ENCODE peak calls at places on chromosome 11, in five cellular contexts. H is GM12865, J is ovary, U is psoas muscle, B is OCI-LY7. Y is an unnamed sample.

GRCh38 chr11:74490945-74491344 is 2.6 kb downstream of the LIPT2 start:
- DNase-seq in B (no peak), H (no peak), U (no peak), J (no peak), Y (no peak)

GRCh38 chr11:120667281-120667680 is 155.7 kb downstream of the GRIK4 start:
- DNase-seq in H (peak), U (no peak), B (no peak), J (peak), Y (peak)

GRCh38 chr11:47443028-47443700 is 5.8 kb downstream of the RAPSN start:
- DNase-seq in J (no peak), H (no peak), B (peak), U (no peak), Y (peak)

GRCh38 chr11:46475041-46475925 is 83.7 kb upstream of the CHRM4 start:
- DNase-seq in B (no peak), H (no peak), U (no peak), J (no peak), Y (no peak)

GRCh38 chr11:121687961-121688566 is 235.3 kb upstream of the SORL1-AS1 start:
- DNase-seq in H (no peak), J (no peak), B (no peak), U (no peak), Y (no peak)

GRCh38 chr11:94151903-94152677 is 23.4 kb downstream of the PANX1 start:
- DNase-seq in H (no peak), J (no peak), U (peak), B (no peak), Y (peak)

GRCh38 chr11:76629853-76630599 is 40.5 kb downstream of the LRRC32 start:
- DNase-seq in U (peak), H (no peak), B (no peak), J (peak), Y (peak)

GRCh38 chr11:86182976-86183584 is 61.5 kb upstream of the EED start:
- DNase-seq in U (no peak), H (peak), B (peak), J (no peak), Y (peak)

GRCh38 chr11:22432331-22433065 is 94.3 kb downstream of the SLC17A6 start:
- DNase-seq in B (no peak), J (peak), U (peak), H (no peak), Y (peak)

GRCh38 chr11:58671946-58672345 is 49.5 kb downstream of the CNTF start:
- DNase-seq in B (no peak), U (no peak), H (no peak), J (no peak), Y (no peak)

GRCh38 chr11:94968334-94968958 is 4.9 kb downstream of the CWC15 start:
- DNase-seq in U (no peak), B (peak), H (no peak), J (no peak), Y (no peak)

GRCh38 chr11:111691176-111691575 is 75.0 kb downstream of the PPP2R1B start:
- DNase-seq in B (no peak), J (no peak), H (no peak), U (no peak), Y (no peak)

GRCh38 chr11:83008581-83008923 is 63.1 kb downstream of the RAB30 start:
- DNase-seq in U (no peak), J (no peak), H (no peak), B (no peak), Y (no peak)

GRCh38 chr11:134266841-134267251 is 9.3 kb upstream of the GLB1L3 start:
- DNase-seq in H (no peak), J (no peak), B (no peak), U (no peak), Y (no peak)

GRCh38 chr11:118670063-118670462 is 9.4 kb downstream of the TREH start:
- DNase-seq in U (no peak), H (no peak), J (no peak), B (no peak), Y (no peak)

GRCh38 chr11:29159552-29160465 is 857.0 kb downstream of the KCNA4 start:
- DNase-seq in B (peak), J (no peak), U (no peak), H (peak), Y (peak)

GRCh38 chr11:662689-663274 is 25.7 kb downstream of the DRD4 start:
- DNase-seq in H (peak), J (peak), U (peak), B (peak), Y (peak)

GRCh38 chr11:124207102-124207792 is 24.1 kb downstream of the OR10D3 start:
- DNase-seq in U (no peak), H (no peak), J (no peak), B (no peak), Y (no peak)

GRCh38 chr11:69449320-69450063 is 32.0 kb upstream of the LINC01488 start:
- DNase-seq in J (peak), H (no peak), B (no peak), U (peak), Y (no peak)

GRCh38 chr11:77515063-77515462 is 41.2 kb upstream of the PAK1 start:
- DNase-seq in B (no peak), U (no peak), J (no peak), H (no peak), Y (no peak)

GRCh38 chr11:61730222-61730994 is 22.0 kb upstream of the MYRF start:
- DNase-seq in U (no peak), H (no peak), B (no peak), J (no peak), Y (no peak)

DNA sequence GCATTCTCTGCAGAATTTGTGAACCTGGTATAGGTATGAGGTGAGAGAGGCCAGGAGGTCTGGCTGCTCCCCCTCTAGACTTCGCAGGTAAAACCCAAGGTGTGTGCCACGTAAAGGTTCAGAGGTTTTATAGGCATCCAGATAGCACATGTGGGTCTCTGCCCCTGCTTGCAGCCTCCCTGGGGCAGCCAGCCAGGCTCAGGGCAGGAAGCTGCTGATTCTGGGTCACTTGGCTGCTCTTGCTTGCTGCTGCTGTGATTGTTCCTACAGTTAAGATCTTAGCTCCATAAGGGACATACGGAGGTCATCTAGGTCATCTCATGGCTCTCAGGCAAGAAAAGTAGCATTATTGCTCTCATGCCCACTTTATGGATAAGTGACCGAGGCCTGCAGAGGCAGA is 30.2 kb downstream of the ZBTB16 start:
- DNase-seq in J (no peak), B (no peak), U (no peak), H (no peak), Y (no peak)
- TF ChIP-seq CTCF in J (no peak), B (no peak), U (no peak), H (no peak), Y (no peak)

GRCh38 chr11:32870676-32871075 is 21.9 kb upstream of the QSER1 start:
- DNase-seq in B (peak), H (peak), J (no peak), U (no peak), Y (peak)
- TF ChIP-seq CTCF in B (peak), H (peak), J (no peak), U (peak), Y (no peak)

DNA sequence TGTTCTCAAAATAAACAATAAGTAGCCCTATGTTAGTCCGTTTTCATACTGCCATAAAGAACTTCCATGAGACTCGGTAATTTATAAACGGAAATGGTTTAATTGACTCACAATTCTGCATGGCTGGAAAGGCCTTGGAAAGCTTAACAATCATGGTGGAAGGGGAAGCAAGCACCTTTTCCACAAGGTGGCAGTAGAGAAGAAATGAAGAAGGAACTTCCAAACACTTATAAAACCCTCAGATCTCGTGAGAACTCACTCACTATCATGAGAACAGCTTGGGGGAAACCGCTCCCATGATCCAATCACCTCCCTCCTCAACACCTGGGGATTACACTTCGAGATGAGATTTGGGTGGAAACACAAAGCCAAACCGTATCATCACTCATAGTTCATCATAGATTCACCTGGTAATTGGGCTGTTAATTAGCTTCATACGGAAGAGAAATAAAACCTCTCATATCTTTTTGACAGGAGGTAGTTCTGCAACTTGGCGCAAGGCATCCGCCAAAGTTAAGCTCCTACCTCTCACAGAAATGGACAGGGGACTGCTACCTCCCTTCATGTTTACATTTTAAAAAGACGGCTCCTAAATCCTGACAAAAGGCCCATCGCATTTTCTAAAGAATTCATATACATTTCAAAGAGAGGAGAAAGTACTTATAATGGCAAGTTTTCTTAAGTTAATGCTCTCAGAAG is 49.0 kb downstream of the MUC15 start:
- DNase-seq in H (peak), J (no peak), U (no peak), B (peak), Y (no peak)
- TF ChIP-seq CTCF in H (peak), J (no peak), U (no peak), B (peak), Y (no peak)

DNA sequence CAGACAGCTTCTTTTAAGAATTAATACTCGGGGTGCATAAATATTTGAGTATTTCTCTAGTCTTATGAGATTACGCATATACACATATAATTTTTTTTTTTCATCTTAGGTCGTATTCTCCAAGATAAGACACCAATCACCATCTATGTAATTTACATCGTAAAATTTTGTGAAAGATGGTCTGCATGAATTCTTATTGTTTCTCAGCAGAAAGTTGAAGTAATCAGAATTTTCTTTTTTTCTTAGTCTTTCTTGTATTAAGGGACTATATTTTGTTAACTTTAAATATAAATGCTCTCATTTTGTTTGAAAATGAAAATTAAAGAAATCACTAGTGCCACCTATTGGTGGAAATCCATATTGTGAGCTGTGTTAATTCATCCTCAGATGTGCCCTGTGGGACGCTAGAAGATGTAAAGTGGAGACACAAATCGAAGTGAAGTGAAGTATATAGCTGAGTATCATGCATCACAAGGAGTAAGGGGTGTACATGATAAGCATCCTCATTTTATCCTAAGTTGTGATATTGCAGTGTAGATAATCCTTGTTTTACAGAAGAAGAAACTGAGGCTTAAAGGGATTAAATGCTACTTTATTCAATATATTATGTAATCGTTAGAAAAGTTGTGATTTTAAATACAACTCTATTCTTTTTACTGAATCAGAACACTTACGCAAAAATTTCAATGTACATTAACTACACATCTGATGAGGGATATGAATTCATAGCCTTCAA is 2084.3 kb downstream of the LRRC4C start:
- DNase-seq in J (no peak), H (peak), B (peak), U (no peak), Y (peak)
- TF ChIP-seq CTCF in J (no peak), H (peak), B (peak), U (peak), Y (peak)

DNA sequence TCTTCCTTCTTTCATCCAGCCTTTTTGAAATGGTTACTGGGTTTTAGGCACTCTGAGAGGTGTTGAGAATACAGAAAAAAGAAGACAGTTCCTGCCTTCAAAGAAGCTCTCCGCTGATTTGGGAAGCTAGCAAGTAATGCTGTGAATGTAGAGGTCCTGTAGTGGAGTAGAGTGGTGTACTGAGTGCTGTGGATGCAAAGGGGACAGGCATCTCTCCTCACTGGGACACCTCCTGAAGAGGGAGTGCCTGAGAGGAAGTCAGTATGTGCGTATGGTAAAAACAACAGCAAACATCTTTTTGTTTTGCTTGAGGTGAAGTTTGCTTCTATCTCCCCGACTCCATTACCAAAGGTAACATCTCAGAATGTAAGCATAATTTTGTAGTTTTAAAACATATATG is 77.5 kb downstream of the EXT2 start:
- DNase-seq in B (no peak), U (no peak), J (no peak), H (no peak), Y (no peak)
- TF ChIP-seq CTCF in B (no peak), U (no peak), J (no peak), H (no peak), Y (no peak)

GRCh38 chr11:20808328-20808727 is 138.9 kb downstream of the NELL1 start:
- DNase-seq in J (no peak), H (no peak), B (no peak), U (no peak), Y (no peak)
- TF ChIP-seq CTCF in J (no peak), H (no peak), B (no peak), U (no peak), Y (no peak)

GRCh38 chr11:79419120-79419519 is 21.7 kb downstream of the TENM4 start:
- DNase-seq in B (no peak), U (no peak), H (no peak), J (no peak), Y (no peak)
- TF ChIP-seq CTCF in B (no peak), U (no peak), H (no peak), J (no peak), Y (no peak)

GRCh38 chr11:132116516-132116915 is 746.1 kb downstream of the NTM start:
- DNase-seq in J (no peak), U (no peak), H (no peak), B (no peak), Y (no peak)

GRCh38 chr11:132114743-132115142 is 744.3 kb downstream of the NTM start:
- DNase-seq in B (no peak), H (no peak), J (no peak), U (no peak), Y (no peak)

GRCh38 chr11:132111781-132112380 is 741.5 kb downstream of the NTM start:
- DNase-seq in H (no peak), U (no peak), J (no peak), B (no peak), Y (no peak)

GRCh38 chr11:132115454-132115853 is 745.0 kb downstream of the NTM start:
- DNase-seq in B (no peak), J (no peak), H (no peak), U (no peak), Y (no peak)

GRCh38 chr11:132114185-132114584 is 743.8 kb downstream of the NTM start:
- DNase-seq in U (no peak), J (no peak), H (peak), B (no peak), Y (peak)
- TF ChIP-seq CTCF in U (peak), J (no peak), H (peak), B (peak), Y (no peak)